ENCODE peak calls at places on chromosomes 3 and 15, in five cellular contexts. G, L, B, I and E are unnamed samples.

GRCh38 chr3:71725279-71725991 is at the start of gene EIF4E3:
- DNase-seq in G (peak; percentile 18), L (peak; percentile 55), B (peak; percentile 56), I (peak; percentile 81), E (peak; percentile 90)

GRCh38 chr3:127441764-127442163 is 148.8 kb downstream of the TPRA1 start:
- DNase-seq in G (no peak), L (no peak), B (no peak), I (no peak), E (no peak)

GRCh38 chr15:101828774-101829173 is 16.8 kb downstream of the OR4F15 start:
- DNase-seq in G (no peak), L (no peak), B (no peak), I (no peak), E (no peak)

GRCh38 chr15:94670436-94671034 is 439.2 kb downstream of the MCTP2 start:
- DNase-seq in G (peak; percentile 39), L (no peak), B (no peak), I (peak; percentile 52), E (peak; percentile 20)

GRCh38 chr3:45024601-45025262 is 1.4 kb upstream of the CLEC3B start:
- DNase-seq in G (no peak), L (no peak), B (no peak), I (no peak), E (no peak)

GRCh38 chr3:74413547-74414241 is 200.8 kb downstream of the CNTN3 start:
- DNase-seq in G (no peak), L (no peak), B (no peak), I (no peak), E (no peak)

GRCh38 chr15:78075490-78076230 is 1.9 kb downstream of the TBC1D2B start:
- DNase-seq in G (peak; percentile 95), L (no peak), B (no peak), I (peak; percentile 64), E (no peak)

GRCh38 chr3:23805228-23805880 is 401 bp upstream of the UBE2E1 start:
- DNase-seq in G (no peak), L (no peak), B (no peak), I (no peak), E (peak; percentile 36)

GRCh38 chr15:78991879-78992278 is 47.0 kb upstream of the CTSH start:
- DNase-seq in G (no peak), L (no peak), B (no peak), I (no peak), E (no peak)